ENCODE peak calls at places on chromosomes 12 and 14, in four cellular contexts. I is HepG2, R is Calu3, Y is nephron progenitor cell. U is an unnamed sample.

GRCh38 chr12:89969098-89969497 is 260.5 kb upstream of the ATP2B1 start:
- DNase-seq in I (no peak), Y (no peak), R (peak; percentile 50), U (no peak)

GRCh38 chr12:90621927-90622326 is 333.0 kb downstream of the CCER1 start:
- DNase-seq in I (no peak), R (no peak), Y (no peak), U (no peak)

GRCh38 chr12:65685514-65685913 is 138.8 kb upstream of the HMGA2 start:
- DNase-seq in Y (no peak), I (peak; percentile 24), R (peak; percentile 23), U (peak; percentile 26)

GRCh38 chr14:63470877-63471565 is 72.2 kb downstream of the PPP2R5E start:
- DNase-seq in I (peak; percentile 87), Y (no peak), R (no peak), U (no peak)

GRCh38 chr14:33165144-33165925 is 226.7 kb downstream of the NPAS3 start:
- DNase-seq in Y (peak; percentile 9), R (no peak), I (no peak), U (peak; percentile 71)

GRCh38 chr12:82182601-82183000 is 175.6 kb downstream of the CCDC59 start:
- DNase-seq in I (no peak), R (peak; percentile 61), Y (no peak), U (peak; percentile 11)

GRCh38 chr12:26833692-26834168 is 736 bp upstream of the ITPR2 start:
- DNase-seq in R (no peak), I (no peak), Y (peak; percentile 57), U (peak; percentile 74)

GRCh38 chr12:63790608-63790945 is 10.9 kb downstream of the RXYLT1 start:
- DNase-seq in I (no peak), R (no peak), Y (no peak), U (no peak)

GRCh38 chr12:59834659-59835474 is 239.0 kb downstream of the SLC16A7 start:
- DNase-seq in Y (peak; percentile 2), R (peak; percentile 18), I (peak; percentile 5), U (no peak)

GRCh38 chr14:72555609-72556000 is 338.3 kb downstream of the DPF3 start:
- DNase-seq in Y (no peak), I (no peak), R (no peak), U (no peak)

GRCh38 chr14:34299360-34299759 is 162.7 kb downstream of the SPTSSA start:
- DNase-seq in I (no peak), Y (no peak), R (no peak), U (no peak)

GRCh38 chr14:34302654-34303053 is 159.4 kb downstream of the SPTSSA start:
- DNase-seq in I (no peak), R (no peak), Y (no peak), U (no peak)

GRCh38 chr14:34303811-34304210 is 158.2 kb downstream of the SPTSSA start:
- DNase-seq in Y (no peak), R (no peak), I (no peak), U (no peak)

GRCh38 chr14:34300330-34300729 is 161.7 kb downstream of the SPTSSA start:
- DNase-seq in I (no peak), R (no peak), Y (no peak), U (no peak)

GRCh38 chr14:34301107-34301734 is 160.8 kb downstream of the SPTSSA start:
- DNase-seq in R (peak; percentile 54), Y (peak; percentile 35), I (peak; percentile 54), U (peak; percentile 64)
- TF ChIP-seq CTCF in R (peak; percentile 37), Y (peak; percentile 62), I (peak; percentile 78), U (peak; percentile 56)

GRCh38 chr14:59424707-59425106 is 40.5 kb downstream of the GPR135 start:
- DNase-seq in I (no peak), R (no peak), Y (no peak), U (no peak)

GRCh38 chr14:59427653-59428578 is 37.3 kb downstream of the GPR135 start:
- DNase-seq in Y (no peak), R (no peak), I (no peak), U (no peak)

GRCh38 chr14:59422069-59422881 is 42.9 kb downstream of the GPR135 start:
- DNase-seq in I (no peak), R (no peak), Y (no peak), U (no peak)

GRCh38 chr14:59428581-59429012 is 36.6 kb downstream of the GPR135 start:
- DNase-seq in Y (no peak), I (no peak), R (no peak), U (no peak)

DNA sequence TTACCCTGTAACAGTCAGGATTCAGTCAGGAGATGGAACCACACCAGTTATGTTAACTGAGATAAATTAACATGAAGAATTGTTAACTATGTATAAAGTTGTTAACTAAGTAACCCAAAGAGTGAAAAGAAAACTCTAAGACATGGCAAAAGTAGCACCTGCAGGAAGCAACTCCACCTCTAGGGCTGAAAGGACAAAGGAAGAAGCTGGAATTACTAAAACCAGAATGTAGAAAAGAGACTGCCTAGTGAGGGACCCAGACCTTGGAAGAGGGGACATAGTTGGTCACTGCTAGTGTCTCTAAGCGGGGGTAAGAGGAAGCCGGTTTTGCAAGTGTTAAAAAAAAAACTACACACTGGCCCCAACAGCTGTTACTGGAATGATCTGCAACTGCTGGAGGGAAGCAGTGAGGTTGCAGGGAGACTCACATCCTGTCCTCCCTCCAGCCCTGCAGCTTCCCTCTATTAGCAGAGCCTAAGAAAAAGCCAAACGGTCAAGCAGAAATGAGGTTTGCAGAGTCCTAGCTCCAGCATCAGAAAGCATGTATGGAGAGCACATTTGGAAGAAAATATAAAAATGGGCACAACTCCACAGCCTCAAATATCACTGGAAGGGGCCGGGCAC is 39.7 kb downstream of the GPR135 start:
- DNase-seq in I (no peak), R (no peak), Y (no peak), U (no peak)
- TF ChIP-seq CTCF in I (no peak), R (no peak), Y (no peak), U (no peak)

GRCh38 chr14:75793806-75794205 is 132.8 kb downstream of the TTLL5 start:
- DNase-seq in R (no peak), I (no peak), Y (no peak), U (no peak)
- TF ChIP-seq CTCF in R (no peak), I (no peak), Y (no peak), U (no peak)

DNA sequence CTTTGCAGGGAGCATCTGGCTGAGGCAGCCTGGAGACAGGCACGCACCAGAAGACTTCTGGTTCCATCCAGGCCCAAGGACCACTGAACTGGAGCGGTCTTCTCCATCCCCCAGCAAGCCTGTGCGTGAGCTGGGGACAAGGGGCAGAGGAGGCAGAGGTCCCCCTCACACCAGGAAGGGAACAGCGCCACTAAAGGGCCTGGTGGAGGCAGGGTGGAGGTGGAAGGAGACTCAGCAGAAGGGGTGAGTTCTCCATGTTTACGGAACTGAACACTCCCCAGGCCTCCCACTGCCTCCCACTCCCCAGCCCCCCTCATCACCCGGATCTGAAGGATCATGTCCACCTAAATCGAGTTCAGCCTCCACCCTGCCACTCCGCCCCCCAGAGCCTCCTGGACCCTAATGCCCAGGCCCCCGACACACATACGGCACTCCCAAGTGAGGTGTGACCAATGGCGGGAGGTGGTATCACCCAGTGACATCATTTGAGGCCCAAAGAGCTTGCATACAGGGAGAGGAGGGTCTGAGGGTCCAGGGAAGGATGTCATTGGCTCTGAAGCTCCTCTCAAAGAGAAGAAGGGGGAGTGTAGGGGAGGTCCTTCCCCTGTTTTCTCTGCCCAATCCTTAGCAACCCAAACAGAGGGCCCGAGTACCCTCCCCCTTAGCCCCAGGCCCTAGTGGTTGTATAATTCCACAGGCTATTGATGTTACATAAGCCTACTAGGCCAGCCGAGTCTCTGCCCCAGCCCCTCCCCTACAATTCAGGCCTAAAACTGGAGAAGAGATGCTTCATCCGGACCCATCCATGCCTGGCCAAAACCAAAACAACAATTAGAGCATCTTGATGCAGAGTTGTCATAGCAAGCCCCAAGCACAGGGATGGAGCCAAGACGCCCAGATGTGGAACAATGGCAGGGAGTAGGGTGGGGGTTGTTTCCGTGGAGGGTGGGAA is 1.0 kb downstream of the FAIM2 start:
- DNase-seq in Y (no peak), R (no peak), I (no peak), U (no peak)
- TF ChIP-seq CTCF in Y (peak; percentile 12), R (no peak), I (no peak), U (no peak)

DNA sequence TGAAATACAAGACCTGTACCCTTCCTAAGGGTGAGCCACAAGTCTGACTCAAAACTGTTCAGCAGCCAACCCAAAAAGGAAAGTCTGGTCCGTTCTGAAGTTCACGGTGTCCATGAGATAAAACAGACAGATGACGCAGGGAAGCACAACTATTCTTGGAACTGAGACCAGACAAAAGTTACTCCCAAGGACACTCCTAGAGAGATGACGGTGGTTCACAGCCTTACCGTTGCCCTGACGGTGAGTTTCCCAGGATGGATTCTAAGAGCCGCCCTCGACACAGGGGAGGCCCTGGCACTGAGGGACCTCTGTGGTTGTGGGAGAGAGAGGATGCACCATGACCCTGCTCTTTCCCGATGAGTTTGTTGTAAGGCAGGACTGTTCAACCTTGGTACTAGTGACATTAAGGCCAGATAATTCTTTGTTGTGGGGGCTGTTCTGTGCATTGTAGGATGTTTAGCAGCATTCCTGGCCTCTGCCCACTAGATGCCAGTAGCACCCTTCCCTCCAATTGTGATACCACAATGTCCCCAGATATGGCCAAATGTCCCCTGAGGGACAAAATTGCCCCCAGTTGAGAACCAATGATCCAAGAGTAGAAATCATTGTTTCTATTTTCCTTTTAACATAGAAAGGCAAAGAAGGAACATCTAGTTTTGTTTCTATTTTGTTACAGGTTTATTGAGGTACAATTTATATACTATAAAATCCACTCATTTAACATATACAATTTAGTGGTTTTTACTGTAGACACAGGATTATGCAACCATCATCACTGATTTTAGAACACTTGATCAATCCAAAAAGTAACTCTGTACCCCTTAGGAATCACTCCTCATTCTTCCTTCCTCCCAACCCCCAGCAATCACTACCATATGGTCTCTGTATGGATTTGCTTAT is 23.0 kb downstream of the OR10P1 start:
- DNase-seq in I (peak; percentile 27), R (peak; percentile 58), Y (no peak), U (peak; percentile 29)
- TF ChIP-seq CTCF in I (peak; percentile 66), R (peak; percentile 53), Y (peak; percentile 38), U (peak; percentile 26)

DNA sequence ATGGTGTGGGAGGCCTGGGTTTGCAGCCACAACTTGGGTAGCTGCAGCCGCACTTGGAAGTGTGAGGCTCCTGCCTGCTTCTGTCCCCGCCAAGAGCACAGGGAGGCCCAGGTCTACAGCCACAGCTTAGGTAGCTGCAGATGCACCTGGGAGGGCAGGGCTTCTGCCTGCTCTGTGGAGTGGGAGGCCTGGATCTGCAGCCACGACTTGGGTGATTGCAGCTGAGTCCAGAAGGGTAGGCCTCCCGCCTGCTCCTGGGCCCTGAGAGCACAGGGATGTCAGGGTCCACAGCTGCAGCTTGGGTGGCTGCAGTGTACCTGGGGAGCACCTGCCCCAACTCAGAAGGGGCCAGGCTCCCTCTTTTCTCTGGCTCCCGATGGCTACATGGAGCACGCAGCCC is 287.3 kb downstream of the AEBP2 start:
- DNase-seq in I (no peak), R (no peak), Y (no peak), U (no peak)
- TF ChIP-seq CTCF in I (no peak), R (no peak), Y (no peak), U (no peak)